ENCODE peak calls at places on chromosomes 1 and 21, in seven cellular contexts. One of them, this sample, is unnamed.

GRCh38 chr1:233662503-233663105 is 48.7 kb downstream of the KCNK1 start:
- DNase-seq in activated T-cell treated with anti-CD3 and anti-CD28 coated beads for 1 hour: no peak
- DNase-seq in non-pigmented ciliary epithelial cell: no peak
- DNase-seq in HEK293T: no peak
- DNase-seq in CD4-positive, CD25-positive, alpha-beta regulatory T cell: no peak
- DNase-seq in astrocyte of the spinal cord: peak
- DNase-seq in H4: no peak
- DNase-seq in this sample: no peak

GRCh38 chr1:46444466-46444865 is 45.2 kb upstream of the DMBX1 start:
- DNase-seq in activated T-cell treated with anti-CD3 and anti-CD28 coated beads for 1 hour: no peak
- DNase-seq in non-pigmented ciliary epithelial cell: no peak
- DNase-seq in HEK293T: no peak
- DNase-seq in CD4-positive, CD25-positive, alpha-beta regulatory T cell: no peak
- DNase-seq in astrocyte of the spinal cord: no peak
- DNase-seq in H4: no peak
- DNase-seq in this sample: peak

GRCh38 chr1:235069577-235070563 is 58.8 kb downstream of the TOMM20 start:
- DNase-seq in activated T-cell treated with anti-CD3 and anti-CD28 coated beads for 1 hour: no peak
- DNase-seq in non-pigmented ciliary epithelial cell: no peak
- DNase-seq in HEK293T: no peak
- DNase-seq in CD4-positive, CD25-positive, alpha-beta regulatory T cell: no peak
- DNase-seq in astrocyte of the spinal cord: peak
- DNase-seq in H4: peak
- DNase-seq in this sample: no peak

GRCh38 chr21:17454315-17455027 is 58.4 kb upstream of the CXADR start:
- DNase-seq in activated T-cell treated with anti-CD3 and anti-CD28 coated beads for 1 hour: peak
- DNase-seq in non-pigmented ciliary epithelial cell: peak
- DNase-seq in HEK293T: peak
- DNase-seq in CD4-positive, CD25-positive, alpha-beta regulatory T cell: no peak
- DNase-seq in astrocyte of the spinal cord: peak
- DNase-seq in H4: peak
- DNase-seq in this sample: peak

GRCh38 chr1:42013881-42014470 is 95.3 kb upstream of the HIVEP3 start:
- DNase-seq in activated T-cell treated with anti-CD3 and anti-CD28 coated beads for 1 hour: no peak
- DNase-seq in non-pigmented ciliary epithelial cell: no peak
- DNase-seq in HEK293T: no peak
- DNase-seq in CD4-positive, CD25-positive, alpha-beta regulatory T cell: no peak
- DNase-seq in astrocyte of the spinal cord: no peak
- DNase-seq in H4: no peak
- DNase-seq in this sample: no peak

GRCh38 chr1:236156512-236157208 is 14.3 kb downstream of the GPR137B start:
- DNase-seq in activated T-cell treated with anti-CD3 and anti-CD28 coated beads for 1 hour: no peak
- DNase-seq in non-pigmented ciliary epithelial cell: no peak
- DNase-seq in HEK293T: no peak
- DNase-seq in CD4-positive, CD25-positive, alpha-beta regulatory T cell: peak
- DNase-seq in astrocyte of the spinal cord: no peak
- DNase-seq in H4: no peak
- DNase-seq in this sample: no peak

GRCh38 chr1:163410073-163410522 is 88.3 kb downstream of the NUF2 start:
- DNase-seq in activated T-cell treated with anti-CD3 and anti-CD28 coated beads for 1 hour: no peak
- DNase-seq in non-pigmented ciliary epithelial cell: peak
- DNase-seq in HEK293T: peak
- DNase-seq in CD4-positive, CD25-positive, alpha-beta regulatory T cell: peak
- DNase-seq in astrocyte of the spinal cord: peak
- DNase-seq in H4: peak
- DNase-seq in this sample: peak

GRCh38 chr1:170662561-170662971 is 1.4 kb upstream of the PRRX1 start:
- DNase-seq in activated T-cell treated with anti-CD3 and anti-CD28 coated beads for 1 hour: no peak
- DNase-seq in non-pigmented ciliary epithelial cell: no peak
- DNase-seq in HEK293T: no peak
- DNase-seq in CD4-positive, CD25-positive, alpha-beta regulatory T cell: no peak
- DNase-seq in astrocyte of the spinal cord: peak
- DNase-seq in H4: no peak
- DNase-seq in this sample: no peak

GRCh38 chr1:210117198-210117597 is 115.4 kb upstream of the SERTAD4 start:
- DNase-seq in activated T-cell treated with anti-CD3 and anti-CD28 coated beads for 1 hour: no peak
- DNase-seq in non-pigmented ciliary epithelial cell: no peak
- DNase-seq in HEK293T: no peak
- DNase-seq in CD4-positive, CD25-positive, alpha-beta regulatory T cell: no peak
- DNase-seq in astrocyte of the spinal cord: no peak
- DNase-seq in H4: no peak
- DNase-seq in this sample: no peak

GRCh38 chr21:43643193-43643592 is 16.1 kb downstream of the HSF2BP start:
- DNase-seq in activated T-cell treated with anti-CD3 and anti-CD28 coated beads for 1 hour: no peak
- DNase-seq in non-pigmented ciliary epithelial cell: no peak
- DNase-seq in HEK293T: no peak
- DNase-seq in CD4-positive, CD25-positive, alpha-beta regulatory T cell: no peak
- DNase-seq in astrocyte of the spinal cord: no peak
- DNase-seq in H4: no peak
- DNase-seq in this sample: no peak

GRCh38 chr1:170666661-170667060 is 2.7 kb downstream of the PRRX1 start:
- DNase-seq in activated T-cell treated with anti-CD3 and anti-CD28 coated beads for 1 hour: no peak
- DNase-seq in non-pigmented ciliary epithelial cell: no peak
- DNase-seq in HEK293T: no peak
- DNase-seq in CD4-positive, CD25-positive, alpha-beta regulatory T cell: no peak
- DNase-seq in astrocyte of the spinal cord: peak
- DNase-seq in H4: no peak
- DNase-seq in this sample: no peak

GRCh38 chr1:47849611-47850261 is 147.4 kb downstream of the TRABD2B start:
- DNase-seq in activated T-cell treated with anti-CD3 and anti-CD28 coated beads for 1 hour: no peak
- DNase-seq in non-pigmented ciliary epithelial cell: no peak
- DNase-seq in HEK293T: no peak
- DNase-seq in CD4-positive, CD25-positive, alpha-beta regulatory T cell: no peak
- DNase-seq in astrocyte of the spinal cord: no peak
- DNase-seq in H4: no peak
- DNase-seq in this sample: no peak

GRCh38 chr1:59310527-59310926 is 13.6 kb downstream of the FGGY start:
- DNase-seq in activated T-cell treated with anti-CD3 and anti-CD28 coated beads for 1 hour: no peak
- DNase-seq in non-pigmented ciliary epithelial cell: no peak
- DNase-seq in HEK293T: no peak
- DNase-seq in CD4-positive, CD25-positive, alpha-beta regulatory T cell: no peak
- DNase-seq in astrocyte of the spinal cord: no peak
- DNase-seq in H4: no peak
- DNase-seq in this sample: no peak

GRCh38 chr1:109371271-109371739 is 26.4 kb downstream of the SORT1 start:
- DNase-seq in activated T-cell treated with anti-CD3 and anti-CD28 coated beads for 1 hour: no peak
- DNase-seq in non-pigmented ciliary epithelial cell: no peak
- DNase-seq in HEK293T: no peak
- DNase-seq in CD4-positive, CD25-positive, alpha-beta regulatory T cell: no peak
- DNase-seq in astrocyte of the spinal cord: peak
- DNase-seq in H4: peak
- DNase-seq in this sample: peak

GRCh38 chr1:53919675-53920066 is 25.7 kb downstream of the DIO1 start:
- DNase-seq in activated T-cell treated with anti-CD3 and anti-CD28 coated beads for 1 hour: no peak
- DNase-seq in non-pigmented ciliary epithelial cell: no peak
- DNase-seq in HEK293T: no peak
- DNase-seq in CD4-positive, CD25-positive, alpha-beta regulatory T cell: no peak
- DNase-seq in astrocyte of the spinal cord: no peak
- DNase-seq in H4: peak
- DNase-seq in this sample: no peak

GRCh38 chr1:39955547-39956539 is 898 bp downstream of the MFSD2A start:
- DNase-seq in activated T-cell treated with anti-CD3 and anti-CD28 coated beads for 1 hour: peak
- DNase-seq in non-pigmented ciliary epithelial cell: no peak
- DNase-seq in HEK293T: peak
- DNase-seq in CD4-positive, CD25-positive, alpha-beta regulatory T cell: peak
- DNase-seq in astrocyte of the spinal cord: peak
- DNase-seq in H4: peak
- DNase-seq in this sample: no peak

GRCh38 chr1:229699613-229700242 is 73.7 kb downstream of the URB2 start:
- DNase-seq in activated T-cell treated with anti-CD3 and anti-CD28 coated beads for 1 hour: no peak
- DNase-seq in non-pigmented ciliary epithelial cell: no peak
- DNase-seq in HEK293T: peak
- DNase-seq in CD4-positive, CD25-positive, alpha-beta regulatory T cell: no peak
- DNase-seq in astrocyte of the spinal cord: peak
- DNase-seq in H4: peak
- DNase-seq in this sample: no peak

GRCh38 chr1:11691928-11692711 is 610 bp downstream of the DRAXIN start:
- DNase-seq in activated T-cell treated with anti-CD3 and anti-CD28 coated beads for 1 hour: no peak
- DNase-seq in non-pigmented ciliary epithelial cell: no peak
- DNase-seq in HEK293T: no peak
- DNase-seq in CD4-positive, CD25-positive, alpha-beta regulatory T cell: no peak
- DNase-seq in astrocyte of the spinal cord: no peak
- DNase-seq in H4: no peak
- DNase-seq in this sample: no peak

GRCh38 chr1:202145325-202146140 is 996 bp upstream of the ARL8A start:
- DNase-seq in activated T-cell treated with anti-CD3 and anti-CD28 coated beads for 1 hour: no peak
- DNase-seq in non-pigmented ciliary epithelial cell: no peak
- DNase-seq in HEK293T: no peak
- DNase-seq in CD4-positive, CD25-positive, alpha-beta regulatory T cell: peak
- DNase-seq in astrocyte of the spinal cord: no peak
- DNase-seq in H4: no peak
- DNase-seq in this sample: no peak

GRCh38 chr1:78334952-78335351 is 155.8 kb upstream of the PTGFR start:
- DNase-seq in activated T-cell treated with anti-CD3 and anti-CD28 coated beads for 1 hour: no peak
- DNase-seq in non-pigmented ciliary epithelial cell: no peak
- DNase-seq in HEK293T: no peak
- DNase-seq in CD4-positive, CD25-positive, alpha-beta regulatory T cell: no peak
- DNase-seq in astrocyte of the spinal cord: no peak
- DNase-seq in H4: no peak
- DNase-seq in this sample: no peak

GRCh38 chr1:212566522-212567479 is 41.8 kb upstream of the ATF3 start:
- DNase-seq in activated T-cell treated with anti-CD3 and anti-CD28 coated beads for 1 hour: peak
- DNase-seq in non-pigmented ciliary epithelial cell: peak
- DNase-seq in HEK293T: peak
- DNase-seq in CD4-positive, CD25-positive, alpha-beta regulatory T cell: peak
- DNase-seq in astrocyte of the spinal cord: peak
- DNase-seq in H4: peak
- DNase-seq in this sample: no peak

GRCh38 chr1:205248793-205249601 is 21.3 kb downstream of the TMCC2 start:
- DNase-seq in activated T-cell treated with anti-CD3 and anti-CD28 coated beads for 1 hour: no peak
- DNase-seq in non-pigmented ciliary epithelial cell: no peak
- DNase-seq in HEK293T: no peak
- DNase-seq in CD4-positive, CD25-positive, alpha-beta regulatory T cell: no peak
- DNase-seq in astrocyte of the spinal cord: peak
- DNase-seq in H4: peak
- DNase-seq in this sample: no peak

This sample was measured in LNCaP clone FGC.